ENCODE peak calls at places on chromosomes 16 and 17, in four cellular contexts. F, A, Y and N are unnamed samples.

GRCh38 chr17:49976163-49976827 is 7.3 kb downstream of the DLX4 start:
- DNase-seq in F (no peak), A (no peak), Y (no peak), N (no peak)

GRCh38 chr16:51813609-51814008 is 662.5 kb upstream of the SALL1 start:
- DNase-seq in F (no peak), A (no peak), Y (no peak), N (no peak)

GRCh38 chr17:37743875-37744632 is 805 bp downstream of the HNF1B start:
- DNase-seq in F (no peak), A (no peak), Y (peak; percentile 61), N (no peak)

GRCh38 chr17:39979021-39979660 is 1.5 kb upstream of the PSMD3 start:
- DNase-seq in F (peak; percentile 96), A (no peak), Y (no peak), N (no peak)

GRCh38 chr16:85252461-85252860 is 140.2 kb upstream of the CIBAR2 start:
- DNase-seq in F (no peak), A (no peak), Y (no peak), N (no peak)

GRCh38 chr16:3274490-3274889 is 8.8 kb upstream of the ZNF263 start:
- DNase-seq in F (peak; percentile 30), A (no peak), Y (peak; percentile 91), N (no peak)

GRCh38 chr16:88973415-88974050 is 3.5 kb downstream of the CBFA2T3 start:
- DNase-seq in F (no peak), A (no peak), Y (no peak), N (no peak)

GRCh38 chr17:20008242-20009051 is 712 bp upstream of the SPECC1 start:
- DNase-seq in F (no peak), A (peak; percentile 50), Y (no peak), N (no peak)

GRCh38 chr16:68331879-68332410 is 21.1 kb downstream of the PRMT7 start:
- DNase-seq in F (peak; percentile 83), A (no peak), Y (peak; percentile 56), N (no peak)

GRCh38 chr17:47717261-47717697 is 15.8 kb upstream of the TBX21 start:
- DNase-seq in F (no peak), A (peak; percentile 63), Y (no peak), N (no peak)

GRCh38 chr16:54362801-54363200 is 76.2 kb upstream of the IRX3 start:
- DNase-seq in F (no peak), A (no peak), Y (no peak), N (no peak)

GRCh38 chr17:6986676-6987075 is 9.2 kb upstream of the ALOX12 start:
- DNase-seq in F (no peak), A (no peak), Y (no peak), N (no peak)

GRCh38 chr16:9647981-9648701 is 534.1 kb downstream of the GRIN2A start:
- DNase-seq in F (no peak), A (peak; percentile 13), Y (peak; percentile 57), N (no peak)

GRCh38 chr17:17146791-17147406 is 59.2 kb downstream of the PLD6 start:
- DNase-seq in F (no peak), A (no peak), Y (peak; percentile 41), N (no peak)

GRCh38 chr17:64706224-64707076 is 44.3 kb upstream of the SMURF2 start:
- DNase-seq in F (no peak), A (no peak), Y (peak; percentile 46), N (no peak)

GRCh38 chr17:64709481-64709880 is 47.4 kb upstream of the SMURF2 start:
- DNase-seq in F (no peak), A (no peak), Y (no peak), N (no peak)

GRCh38 chr17:64702815-64703214 is 40.7 kb upstream of the SMURF2 start:
- DNase-seq in F (no peak), A (no peak), Y (no peak), N (no peak)

GRCh38 chr17:64707077-64707591 is 45.0 kb upstream of the SMURF2 start:
- DNase-seq in F (peak; percentile 100), A (no peak), Y (peak; percentile 68), N (no peak)
- TF ChIP-seq POLR2A in F (peak; percentile 15), A (no peak), Y (no peak), N (no peak)

DNA sequence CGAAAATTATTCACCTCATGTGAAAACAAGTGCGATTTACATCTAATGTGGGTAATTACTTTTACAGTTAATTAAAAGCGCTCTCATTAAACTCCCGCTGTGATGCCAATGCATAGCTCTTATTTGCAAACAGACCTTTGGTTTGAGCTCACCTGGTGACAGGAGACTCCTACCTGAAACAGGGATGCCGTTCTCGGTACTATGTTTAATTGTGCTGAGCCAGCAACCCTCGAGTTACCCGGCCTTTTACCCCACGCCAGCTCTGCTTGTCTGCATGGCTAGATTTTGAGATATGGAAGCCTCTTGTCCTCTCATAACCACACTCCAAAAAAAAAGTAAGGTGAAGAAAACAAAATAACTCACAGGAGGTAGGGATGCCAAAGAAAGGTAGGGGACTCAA is 690.4 kb upstream of the RBFOX1 start:
- DNase-seq in F (no peak), A (no peak), Y (no peak), N (no peak)
- TF ChIP-seq MXI1 in F (no peak), A (no peak), Y (no peak), N (no peak)

DNA sequence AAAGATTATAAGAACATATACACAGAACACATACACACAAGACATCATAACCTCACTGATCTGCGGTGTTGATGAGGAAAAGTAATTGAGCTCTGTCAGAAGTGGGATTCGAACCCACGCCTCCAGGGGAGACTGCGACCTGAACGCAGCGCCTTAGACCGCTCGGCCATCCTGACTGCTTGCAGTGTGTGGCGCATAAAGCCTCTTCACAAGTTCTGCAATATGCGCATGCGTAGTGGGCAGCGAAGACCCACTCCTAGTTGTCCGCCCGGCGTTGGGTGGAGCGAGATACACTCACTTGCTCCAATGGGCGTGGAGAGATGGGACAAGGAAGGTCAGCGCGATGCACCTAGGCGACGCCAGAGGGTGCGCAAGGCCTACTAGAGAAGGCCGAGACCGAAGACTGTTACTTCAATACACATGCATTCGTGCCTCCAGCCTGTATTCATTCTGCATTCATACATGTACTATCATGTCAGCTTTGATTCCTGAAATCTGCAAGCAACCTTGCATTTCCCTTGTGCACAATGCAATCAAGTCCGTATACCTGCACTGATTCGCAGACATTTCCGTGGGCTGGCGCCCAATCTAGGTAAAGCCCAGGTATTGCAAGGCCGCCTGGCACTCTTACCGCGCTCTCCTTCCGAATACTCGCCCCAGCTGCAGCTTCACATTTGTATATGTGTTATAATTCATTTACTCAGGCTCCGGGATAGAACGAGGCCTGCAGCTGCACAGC is 16.1 kb upstream of the PLLP start:
- DNase-seq in F (peak; percentile 97), A (peak; percentile 97), Y (peak; percentile 99), N (peak; percentile 99)
- TF ChIP-seq POLR2A in F (peak; percentile 49), A (no peak), Y (no peak), N (no peak)

GRCh38 chr17:8075081-8075480 is 12.4 kb downstream of the ALOX12B start:
- DNase-seq in F (no peak), A (no peak), Y (no peak), N (no peak)

GRCh38 chr17:8072339-8072726 is 15.2 kb downstream of the ALOX12B start:
- DNase-seq in F (no peak), A (no peak), Y (no peak), N (no peak)

GRCh38 chr17:8072727-8073461 is 14.6 kb downstream of the ALOX12B start:
- DNase-seq in F (no peak), A (no peak), Y (no peak), N (no peak)

GRCh38 chr17:8075574-8076342 is 11.8 kb downstream of the ALOX12B start:
- DNase-seq in F (no peak), A (no peak), Y (no peak), N (no peak)

GRCh38 chr17:8073627-8074485 is 13.7 kb downstream of the ALOX12B start:
- DNase-seq in F (peak; percentile 49), A (peak; percentile 71), Y (peak; percentile 32), N (no peak)
- TF ChIP-seq MXI1 in F (no peak), A (no peak), Y (no peak), N (no peak)

GRCh38 chr17:2542456-2542855 is 30.8 kb upstream of the METTL16 start:
- DNase-seq in F (no peak), A (no peak), Y (no peak), N (peak; percentile 9)
- TF ChIP-seq POLR2A in F (no peak), A (no peak), Y (no peak), N (no peak)

DNA sequence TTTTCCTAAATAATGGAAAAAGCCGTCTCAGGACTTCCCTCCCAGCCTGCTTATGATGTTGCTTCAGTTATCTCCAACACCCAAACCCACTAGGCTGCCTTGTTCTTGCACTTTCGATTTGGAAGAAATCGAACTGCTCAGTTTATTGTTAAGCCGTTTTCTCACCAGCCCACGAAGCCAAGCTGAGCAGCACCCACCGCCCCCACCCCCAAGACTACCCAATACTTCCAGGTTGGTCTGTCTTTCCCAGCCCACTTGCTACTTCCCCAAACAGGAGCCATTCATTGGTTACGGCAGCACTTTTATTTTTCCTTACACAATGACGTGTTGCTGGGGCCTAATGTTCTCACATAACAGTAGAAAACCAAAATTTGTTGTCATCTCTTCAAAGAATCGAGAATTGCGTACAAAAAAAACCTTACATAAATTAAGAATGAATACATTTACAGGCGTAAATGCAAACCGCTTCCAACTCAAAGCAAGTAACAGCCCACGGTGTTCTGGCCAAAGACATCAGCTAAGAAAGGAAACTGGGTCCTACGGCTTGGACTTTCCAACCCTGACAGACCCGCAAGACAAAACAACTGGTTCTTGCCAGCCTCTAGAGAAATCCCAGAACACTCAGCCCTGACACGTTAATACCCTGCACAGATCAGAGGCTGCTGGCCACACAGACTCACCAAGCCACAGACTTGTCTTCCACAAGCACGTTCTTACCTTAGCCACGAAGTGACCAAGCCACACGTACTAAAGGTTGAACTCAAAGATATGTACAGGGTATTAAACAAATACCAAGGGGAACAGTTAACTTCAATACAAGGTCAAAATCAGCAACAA is 2.7 kb downstream of the ACTG1 start:
- DNase-seq in F (no peak), A (no peak), Y (no peak), N (no peak)
- TF ChIP-seq MXI1 in F (no peak), A (no peak), Y (no peak), N (no peak)